ENCODE peak calls at places on chromosome 1, in six cellular contexts. I is H9, G is GM23338, X is heart right ventricle, T is IMR-90, V is lower lobe of right lung. A is an unnamed sample.
A peak's percentile ranks its signal among the peaks of the same experiment; 100 is the strongest.

GRCh38 chr1:231630558-231631205 is 4.1 kb downstream of the DISC1 start:
- DNase-seq in I (no peak), G (no peak), X (no peak), T (peak; percentile 77), V (no peak), A (no peak)

GRCh38 chr1:18246543-18246942 is 138.9 kb downstream of the IGSF21 start:
- DNase-seq in I (no peak), G (peak; percentile 49), X (no peak), T (no peak), V (no peak), A (no peak)

GRCh38 chr1:15989776-15990175 is 13.9 kb upstream of the ZBTB17 start:
- DNase-seq in I (no peak), G (no peak), X (no peak), T (no peak), V (no peak), A (no peak)

GRCh38 chr1:167562697-167563096 is 9.1 kb upstream of the CREG1 start:
- DNase-seq in I (no peak), G (no peak), X (no peak), T (peak; percentile 23), V (no peak), A (no peak)

GRCh38 chr1:90349510-90349909 is 354.6 kb downstream of the ZNF326 start:
- DNase-seq in I (no peak), G (no peak), X (no peak), T (no peak), V (no peak), A (no peak)

GRCh38 chr1:189336115-189337100 is 1141.3 kb downstream of the BRINP3 start:
- DNase-seq in I (no peak), G (no peak), X (no peak), T (no peak), V (no peak), A (peak; percentile 14)

GRCh38 chr1:37399205-37399604 is 75.2 kb upstream of the ZC3H12A start:
- DNase-seq in I (no peak), G (no peak), X (no peak), T (no peak), V (no peak), A (no peak)

GRCh38 chr1:19203440-19203839 is 6.6 kb downstream of the UBR4 start:
- DNase-seq in I (no peak), G (no peak), X (peak; percentile 14), T (peak; percentile 85), V (no peak), A (peak; percentile 51)

GRCh38 chr1:36951761-36952160 is 82.6 kb downstream of the GRIK3 start:
- DNase-seq in I (no peak), G (no peak), X (no peak), T (no peak), V (no peak), A (no peak)

GRCh38 chr1:197775282-197776262 is at the start of gene DENND1B:
- DNase-seq in I (peak; percentile 84), G (peak; percentile 89), X (peak; percentile 60), T (peak; percentile 61), V (peak; percentile 93), A (peak; percentile 94)

GRCh38 chr1:192443616-192444015 is 126.8 kb downstream of the RGS21 start:
- DNase-seq in I (no peak), G (no peak), X (no peak), T (peak; percentile 45), V (no peak), A (no peak)

GRCh38 chr1:49026230-49026811 is 249.6 kb upstream of the BEND5 start:
- DNase-seq in I (no peak), G (no peak), X (no peak), T (no peak), V (no peak), A (no peak)

GRCh38 chr1:119771770-119772169 is 3.1 kb upstream of the HMGCS2 start:
- DNase-seq in I (no peak), G (no peak), X (no peak), T (no peak), V (no peak), A (no peak)

GRCh38 chr1:83950106-83950661 is 48.7 kb downstream of the TTLL7 start:
- DNase-seq in I (no peak), G (no peak), X (no peak), T (no peak), V (no peak), A (no peak)

DNA sequence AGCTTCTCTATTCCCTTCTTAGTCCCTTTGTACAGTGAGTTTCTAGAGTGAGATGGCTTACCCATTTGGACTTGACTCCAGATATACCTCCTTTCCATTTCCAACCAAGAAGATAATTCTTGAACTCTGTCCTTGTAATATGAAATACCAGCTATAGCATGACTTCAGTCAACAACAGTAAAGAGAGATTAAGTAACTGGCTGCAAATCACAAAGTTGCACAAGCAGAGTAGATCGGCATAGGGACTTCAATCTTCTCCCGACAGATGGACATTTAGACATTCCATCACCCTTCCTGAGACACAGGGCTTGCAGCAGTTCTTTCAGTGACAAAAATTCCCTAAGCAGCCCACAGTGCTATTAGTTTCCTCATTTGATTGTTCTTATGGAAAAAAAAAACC is 44.6 kb downstream of the JAK1 start:
- DNase-seq in I (no peak), G (no peak), X (no peak), T (no peak), V (no peak), A (no peak)
- H3K4me1 ChIP-seq in I (peaks cover 8% of the 10 kb centered on the region), G (no peaks in the 10 kb centered on the region), X (peaks cover 76% of the 10 kb centered on the region), T (peaks cover 13% of the 10 kb centered on the region), V (peaks cover 81% of the 10 kb centered on the region), A (peaks cover 79% of the 10 kb centered on the region)

DNA sequence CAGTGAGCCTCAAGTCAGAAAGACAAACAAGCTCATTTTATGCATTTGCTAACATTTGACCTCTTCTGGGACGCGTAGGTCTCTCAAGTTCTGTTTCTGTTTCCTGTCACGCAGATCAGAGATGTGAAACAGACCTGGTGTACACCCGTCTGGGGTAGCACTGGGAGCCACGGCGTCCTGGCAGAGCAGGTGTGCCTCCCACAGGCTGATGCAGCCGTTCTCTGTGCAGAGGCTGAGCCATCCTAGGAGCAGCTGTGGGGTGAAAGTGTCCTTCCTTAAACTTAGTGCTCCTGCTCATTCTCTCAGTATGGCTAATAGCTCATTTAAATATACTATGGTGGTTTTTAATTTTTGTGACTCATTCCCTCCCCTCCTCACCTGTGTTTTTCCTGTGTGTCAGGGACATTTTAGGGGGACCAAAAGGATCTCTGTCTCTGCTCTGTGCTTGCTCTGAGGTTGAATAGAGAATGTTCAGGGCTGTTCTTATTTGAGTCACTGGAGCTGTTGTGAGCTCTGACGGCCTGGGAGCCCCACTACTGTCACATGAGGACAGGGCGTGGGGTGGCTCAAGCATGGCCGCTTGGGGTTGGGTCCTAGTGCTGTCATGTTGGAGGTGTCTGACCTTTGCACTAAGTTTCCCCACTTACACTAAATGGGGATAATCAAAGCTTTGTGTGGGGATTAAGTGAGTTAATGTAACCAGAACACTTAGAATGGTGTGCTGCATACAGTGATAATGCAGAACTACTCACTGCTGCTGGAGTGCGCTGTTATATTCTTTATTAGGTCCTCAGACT is 43.0 kb downstream of the GALNT2 start:
- DNase-seq in I (no peak), G (no peak), X (no peak), T (peak; percentile 43), V (no peak), A (peak; percentile 34)
- H3K4me1 ChIP-seq in I (peaks cover 20% of the 10 kb centered on the region), G (peaks cover 36% of the 10 kb centered on the region), X (peaks cover 53% of the 10 kb centered on the region), T (peaks cover 41% of the 10 kb centered on the region), V (peaks cover 48% of the 10 kb centered on the region), A (peaks cover 38% of the 10 kb centered on the region)

GRCh38 chr1:201016211-201016651 is 7.3 kb downstream of the KIF21B start:
- DNase-seq in I (no peak), G (no peak), X (peak; percentile 38), T (peak; percentile 34), V (peak; percentile 48), A (peak; percentile 42)

GRCh38 chr1:201014816-201015200 is 8.7 kb downstream of the KIF21B start:
- DNase-seq in I (no peak), G (no peak), X (no peak), T (no peak), V (no peak), A (no peak)

GRCh38 chr1:201015551-201016091 is 7.9 kb downstream of the KIF21B start:
- DNase-seq in I (no peak), G (no peak), X (no peak), T (peak; percentile 12), V (no peak), A (no peak)

GRCh38 chr1:201013031-201013485 is 10.5 kb downstream of the KIF21B start:
- DNase-seq in I (no peak), G (no peak), X (no peak), T (no peak), V (peak; percentile 72), A (no peak)

GRCh38 chr1:201013991-201014815 is 9.3 kb downstream of the KIF21B start:
- DNase-seq in I (peak; percentile 94), G (peak; percentile 91), X (no peak), T (no peak), V (peak; percentile 45), A (no peak)
- H3K4me1 ChIP-seq in I (peaks cover 7% of the 10 kb centered on the region), G (peaks cover 35% of the 10 kb centered on the region), X (peaks cover 40% of the 10 kb centered on the region), T (no peaks in the 10 kb centered on the region), V (peaks cover 56% of the 10 kb centered on the region), A (peaks cover 64% of the 10 kb centered on the region)

GRCh38 chr1:66085600-66085999 is 292.9 kb downstream of the PDE4B start:
- DNase-seq in I (no peak), G (no peak), X (no peak), T (no peak), V (no peak), A (no peak)
- H3K4me1 ChIP-seq in I (no peaks in the 10 kb centered on the region), G (no peaks in the 10 kb centered on the region), X (no peaks in the 10 kb centered on the region), T (no peaks in the 10 kb centered on the region), V (no peaks in the 10 kb centered on the region), A (no peaks in the 10 kb centered on the region)

GRCh38 chr1:6221210-6221784 is 14.5 kb downstream of the ICMT start:
- DNase-seq in I (no peak), G (no peak), X (no peak), T (no peak), V (no peak), A (no peak)
- H3K4me1 ChIP-seq in I (no peaks in the 10 kb centered on the region), G (no peaks in the 10 kb centered on the region), X (peaks cover 61% of the 10 kb centered on the region), T (no peaks in the 10 kb centered on the region), V (peaks cover 7% of the 10 kb centered on the region), A (no peaks in the 10 kb centered on the region)

GRCh38 chr1:93676424-93676823 is 5.2 kb downstream of the BCAR3 start:
- DNase-seq in I (peak; percentile 19), G (no peak), X (peak; percentile 67), T (no peak), V (no peak), A (peak; percentile 56)
- H3K4me1 ChIP-seq in I (peaks cover 6% of the 10 kb centered on the region), G (peaks cover 9% of the 10 kb centered on the region), X (peaks cover 90% of the 10 kb centered on the region), T (peaks cover 42% of the 10 kb centered on the region), V (peaks cover 87% of the 10 kb centered on the region), A (peaks cover 69% of the 10 kb centered on the region)

A was measured in upper lobe of left lung.